ENCODE peak calls at places on chromosomes 2 and 18, in five cellular contexts. One of them, this sample, is unnamed.

GRCh38 chr2:188940171-188940570 is 34.0 kb upstream of the COL3A1 start:
- DNase-seq in upper lobe of right lung: no peak
- DNase-seq in upper lobe of left lung: no peak
- DNase-seq in tibial artery: no peak
- DNase-seq in fibroblast of mammary gland: peak
- DNase-seq in this sample: no peak

GRCh38 chr2:167134381-167135072 is 246.2 kb downstream of the XIRP2 start:
- DNase-seq in fibroblast of mammary gland: peak
- DNase-seq in upper lobe of left lung: no peak
- DNase-seq in tibial artery: no peak
- DNase-seq in upper lobe of right lung: no peak
- DNase-seq in this sample: no peak

GRCh38 chr2:115549731-115550130 is 1107.3 kb downstream of the DPP10 start:
- DNase-seq in upper lobe of right lung: no peak
- DNase-seq in tibial artery: no peak
- DNase-seq in upper lobe of left lung: no peak
- DNase-seq in fibroblast of mammary gland: no peak
- DNase-seq in this sample: no peak

GRCh38 chr2:40625849-40626248 is 174.0 kb upstream of the SLC8A1 start:
- DNase-seq in tibial artery: no peak
- DNase-seq in fibroblast of mammary gland: peak
- DNase-seq in upper lobe of right lung: no peak
- DNase-seq in upper lobe of left lung: no peak
- DNase-seq in this sample: no peak

GRCh38 chr2:65620524-65620923 is 188.1 kb upstream of the SPRED2 start:
- DNase-seq in tibial artery: no peak
- DNase-seq in upper lobe of right lung: no peak
- DNase-seq in upper lobe of left lung: no peak
- DNase-seq in fibroblast of mammary gland: no peak
- DNase-seq in this sample: no peak

GRCh38 chr2:64401501-64401880 is 52.5 kb upstream of the LGALSL start:
- DNase-seq in fibroblast of mammary gland: no peak
- DNase-seq in upper lobe of right lung: no peak
- DNase-seq in tibial artery: no peak
- DNase-seq in upper lobe of left lung: peak
- DNase-seq in this sample: no peak

GRCh38 chr2:172398444-172398843 is 28.9 kb upstream of the ITGA6 start:
- DNase-seq in upper lobe of right lung: no peak
- DNase-seq in fibroblast of mammary gland: no peak
- DNase-seq in upper lobe of left lung: no peak
- DNase-seq in tibial artery: no peak
- DNase-seq in this sample: no peak

GRCh38 chr18:45357681-45358470 is 257.4 kb upstream of the SLC14A2 start:
- DNase-seq in upper lobe of right lung: no peak
- DNase-seq in upper lobe of left lung: no peak
- DNase-seq in tibial artery: no peak
- DNase-seq in fibroblast of mammary gland: peak
- DNase-seq in this sample: no peak

GRCh38 chr18:26656944-26657536 is 108.7 kb upstream of the KCTD1 start:
- DNase-seq in fibroblast of mammary gland: peak
- DNase-seq in upper lobe of right lung: peak
- DNase-seq in tibial artery: peak
- DNase-seq in upper lobe of left lung: peak
- DNase-seq in this sample: peak

GRCh38 chr2:223943561-223944008 is 1.6 kb downstream of the WDFY1 start:
- DNase-seq in upper lobe of right lung: no peak
- DNase-seq in upper lobe of left lung: no peak
- DNase-seq in tibial artery: no peak
- DNase-seq in fibroblast of mammary gland: peak
- DNase-seq in this sample: no peak

GRCh38 chr18:75264195-75264594 is 53.6 kb downstream of the TSHZ1 start:
- DNase-seq in fibroblast of mammary gland: no peak
- DNase-seq in tibial artery: no peak
- DNase-seq in upper lobe of right lung: no peak
- DNase-seq in upper lobe of left lung: no peak
- DNase-seq in this sample: no peak

GRCh38 chr2:52264488-52264887 is 1232.6 kb upstream of the NRXN1 start:
- DNase-seq in upper lobe of left lung: no peak
- DNase-seq in fibroblast of mammary gland: no peak
- DNase-seq in tibial artery: no peak
- DNase-seq in upper lobe of right lung: no peak
- DNase-seq in this sample: no peak

GRCh38 chr2:133457862-133458261 is 110.4 kb downstream of the NCKAP5 start:
- DNase-seq in tibial artery: no peak
- DNase-seq in upper lobe of right lung: no peak
- DNase-seq in upper lobe of left lung: no peak
- DNase-seq in fibroblast of mammary gland: no peak
- DNase-seq in this sample: no peak

GRCh38 chr2:217275091-217275490 is 415.2 kb upstream of the TNP1 start:
- DNase-seq in upper lobe of right lung: no peak
- DNase-seq in fibroblast of mammary gland: no peak
- DNase-seq in tibial artery: no peak
- DNase-seq in upper lobe of left lung: no peak
- DNase-seq in this sample: no peak

GRCh38 chr2:9558948-9559381 is 3.3 kb upstream of the ADAM17 start:
- DNase-seq in tibial artery: peak
- DNase-seq in upper lobe of left lung: peak
- DNase-seq in fibroblast of mammary gland: peak
- DNase-seq in upper lobe of right lung: no peak
- DNase-seq in this sample: no peak

GRCh38 chr2:43224571-43225092 is 1.8 kb downstream of the ZFP36L2 start:
- DNase-seq in fibroblast of mammary gland: no peak
- DNase-seq in upper lobe of left lung: no peak
- DNase-seq in tibial artery: no peak
- DNase-seq in upper lobe of right lung: peak
- DNase-seq in this sample: peak

GRCh38 chr2:20576598-20577115 is 74.2 kb downstream of the HS1BP3 start:
- DNase-seq in upper lobe of right lung: no peak
- DNase-seq in fibroblast of mammary gland: no peak
- DNase-seq in tibial artery: no peak
- DNase-seq in upper lobe of left lung: no peak
- DNase-seq in this sample: no peak

GRCh38 chr2:197107291-197108269 is 181.1 kb upstream of the PGAP1 start:
- DNase-seq in upper lobe of right lung: no peak
- DNase-seq in tibial artery: peak
- DNase-seq in upper lobe of left lung: no peak
- DNase-seq in fibroblast of mammary gland: peak
- DNase-seq in this sample: peak

GRCh38 chr2:42964444-42965081 is 172.2 kb upstream of the HAAO start:
- DNase-seq in upper lobe of right lung: no peak
- DNase-seq in fibroblast of mammary gland: peak
- DNase-seq in tibial artery: peak
- DNase-seq in upper lobe of left lung: peak
- DNase-seq in this sample: peak

GRCh38 chr18:12435867-12436266 is 28.1 kb downstream of the PRELID3A start:
- DNase-seq in upper lobe of left lung: no peak
- DNase-seq in fibroblast of mammary gland: no peak
- DNase-seq in tibial artery: no peak
- DNase-seq in upper lobe of right lung: no peak
- DNase-seq in this sample: no peak

DNA sequence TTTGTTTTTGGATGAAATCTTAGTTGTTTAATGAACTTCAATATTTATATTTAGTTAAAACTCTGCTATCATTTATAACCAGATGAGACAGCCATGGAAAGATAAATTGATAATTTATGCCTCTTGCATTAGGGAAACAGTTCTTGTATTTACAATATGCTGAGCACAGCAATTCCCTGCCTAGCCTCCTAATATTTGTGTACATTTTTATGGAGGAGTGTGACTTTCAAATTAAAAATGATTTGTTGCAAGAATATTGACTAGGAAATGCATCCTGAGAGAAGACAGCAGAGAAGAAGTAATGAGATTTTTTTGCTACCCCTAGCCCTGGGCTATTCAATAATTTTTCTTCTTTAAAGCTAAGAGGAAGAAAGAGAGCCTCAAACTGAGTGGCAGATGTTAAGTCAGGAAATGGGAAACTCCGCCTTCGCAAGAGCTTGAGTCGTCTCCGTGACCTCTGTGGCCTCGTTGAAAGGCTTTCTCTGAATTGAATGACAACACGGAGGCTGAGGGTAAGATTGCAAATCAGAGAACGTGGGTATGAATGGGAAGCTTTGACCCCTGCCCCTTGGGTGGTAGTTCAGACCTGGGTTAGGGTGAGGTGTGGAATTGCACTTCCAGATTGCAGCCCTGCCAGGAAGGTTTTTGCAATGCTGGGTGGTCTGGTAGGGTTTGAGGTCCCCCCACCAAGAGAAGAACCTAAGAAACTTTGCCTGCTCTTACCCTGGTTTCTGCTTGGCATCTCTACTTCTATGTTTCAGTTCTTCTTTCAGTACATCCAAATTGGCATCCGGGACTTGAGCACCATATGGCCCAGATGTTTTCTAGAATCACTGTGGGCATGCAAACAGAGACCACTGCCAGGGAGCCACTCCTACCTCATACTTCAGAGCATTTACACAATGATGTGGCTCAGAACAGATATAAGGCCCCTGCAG is 210.3 kb upstream of the RBMS1 start:
- DNase-seq in fibroblast of mammary gland: no peak
- DNase-seq in upper lobe of right lung: no peak
- DNase-seq in tibial artery: no peak
- DNase-seq in upper lobe of left lung: peak
- DNase-seq in this sample: no peak
- H3K4me3 ChIP-seq in fibroblast of mammary gland: no peak
- H3K4me3 ChIP-seq in upper lobe of right lung: no peak
- H3K4me3 ChIP-seq in tibial artery: no peak
- H3K4me3 ChIP-seq in upper lobe of left lung: no peak
- H3K4me3 ChIP-seq in this sample: no peak

DNA sequence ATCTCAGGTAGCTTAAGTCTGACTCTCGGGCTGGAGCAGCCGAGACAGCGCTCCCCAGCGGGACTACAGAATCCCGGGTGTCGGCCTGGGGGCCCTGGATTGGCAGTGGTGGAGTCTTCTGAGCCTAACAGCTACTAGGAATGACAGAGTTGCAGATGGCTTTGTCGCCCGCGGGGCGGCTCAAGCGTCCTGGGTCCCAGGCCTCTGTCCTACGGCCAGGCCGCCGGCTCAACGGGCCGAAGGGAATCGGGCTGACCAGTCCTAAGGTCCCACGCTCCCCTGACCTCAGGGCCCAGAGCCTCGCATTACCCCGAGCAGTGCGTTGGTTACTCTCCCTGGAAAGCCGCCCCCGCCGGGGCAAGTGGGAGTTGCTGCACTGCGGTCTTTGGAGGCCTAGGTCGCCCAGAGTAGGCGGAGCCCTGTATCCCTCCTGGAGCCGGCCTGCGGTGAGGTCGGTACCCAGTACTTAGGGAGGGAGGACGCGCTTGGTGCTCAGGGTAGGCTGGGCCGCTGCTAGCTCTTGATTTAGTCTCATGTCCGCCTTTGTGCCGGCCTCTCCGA is 8.8 kb downstream of the SIX2 start:
- DNase-seq in fibroblast of mammary gland: no peak
- DNase-seq in upper lobe of left lung: no peak
- DNase-seq in upper lobe of right lung: no peak
- DNase-seq in tibial artery: no peak
- DNase-seq in this sample: no peak
- H3K4me3 ChIP-seq in fibroblast of mammary gland: no peak
- H3K4me3 ChIP-seq in upper lobe of left lung: no peak
- H3K4me3 ChIP-seq in upper lobe of right lung: no peak
- H3K4me3 ChIP-seq in tibial artery: peak
- H3K4me3 ChIP-seq in this sample: no peak

GRCh38 chr2:237664151-237664550 is 36.8 kb downstream of the LRRFIP1 start:
- DNase-seq in tibial artery: no peak
- DNase-seq in fibroblast of mammary gland: no peak
- DNase-seq in upper lobe of right lung: peak
- DNase-seq in upper lobe of left lung: no peak
- DNase-seq in this sample: no peak

GRCh38 chr2:237661799-237662328 is 34.5 kb downstream of the LRRFIP1 start:
- DNase-seq in tibial artery: no peak
- DNase-seq in upper lobe of left lung: no peak
- DNase-seq in fibroblast of mammary gland: no peak
- DNase-seq in upper lobe of right lung: peak
- DNase-seq in this sample: peak

GRCh38 chr2:237660381-237660900 is 33.1 kb downstream of the LRRFIP1 start:
- DNase-seq in fibroblast of mammary gland: no peak
- DNase-seq in upper lobe of right lung: peak
- DNase-seq in upper lobe of left lung: no peak
- DNase-seq in tibial artery: no peak
- DNase-seq in this sample: no peak

GRCh38 chr2:237663517-237663916 is 36.1 kb downstream of the LRRFIP1 start:
- DNase-seq in upper lobe of left lung: no peak
- DNase-seq in upper lobe of right lung: no peak
- DNase-seq in tibial artery: no peak
- DNase-seq in fibroblast of mammary gland: peak
- DNase-seq in this sample: no peak

GRCh38 chr2:237662671-237663093 is 35.3 kb downstream of the LRRFIP1 start:
- DNase-seq in tibial artery: peak
- DNase-seq in upper lobe of right lung: peak
- DNase-seq in fibroblast of mammary gland: peak
- DNase-seq in upper lobe of left lung: peak
- DNase-seq in this sample: peak
- H3K4me3 ChIP-seq in tibial artery: no peak
- H3K4me3 ChIP-seq in upper lobe of right lung: no peak
- H3K4me3 ChIP-seq in fibroblast of mammary gland: no peak
- H3K4me3 ChIP-seq in upper lobe of left lung: no peak
- H3K4me3 ChIP-seq in this sample: no peak

DNA sequence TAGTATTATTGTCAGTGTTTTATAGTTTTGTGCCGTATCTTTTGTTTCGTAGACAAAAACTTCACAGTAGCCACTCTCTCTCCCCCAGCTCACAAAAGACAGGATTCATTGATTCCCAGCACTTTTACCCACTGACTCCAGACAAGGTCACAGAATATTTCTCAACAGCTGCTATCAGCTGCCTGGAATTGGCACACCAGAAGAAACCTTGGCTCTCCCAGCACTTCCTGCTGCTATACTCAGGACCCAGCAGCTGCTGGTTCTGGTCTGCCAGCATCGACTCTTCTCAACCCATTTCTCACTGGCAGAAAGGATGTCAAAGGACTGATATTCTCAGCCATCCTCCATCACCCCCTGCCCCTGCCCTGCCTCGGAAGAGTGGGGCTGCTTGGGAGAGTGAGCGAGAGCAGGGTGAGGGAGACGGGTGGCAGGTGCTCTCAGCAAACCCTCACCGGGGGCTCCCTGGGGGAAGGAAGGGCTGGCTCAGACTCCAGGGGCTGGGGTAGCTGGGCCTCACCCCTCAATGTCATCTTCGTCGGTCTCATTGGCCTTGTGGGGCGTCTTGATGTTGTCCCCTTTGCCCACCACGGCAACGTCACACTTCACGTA is 6.1 kb upstream of the OTOF start:
- DNase-seq in upper lobe of right lung: no peak
- DNase-seq in fibroblast of mammary gland: no peak
- DNase-seq in tibial artery: no peak
- DNase-seq in upper lobe of left lung: no peak
- DNase-seq in this sample: no peak
- H3K4me3 ChIP-seq in upper lobe of right lung: no peak
- H3K4me3 ChIP-seq in fibroblast of mammary gland: no peak
- H3K4me3 ChIP-seq in tibial artery: no peak
- H3K4me3 ChIP-seq in upper lobe of left lung: no peak
- H3K4me3 ChIP-seq in this sample: no peak